ENCODE peak calls at places on chromosomes 13 and 19, in four cellular contexts. One of them, this sample, is unnamed.

GRCh38 chr13:22648325-22648758 is 532.4 kb upstream of the SGCG start:
- DNase-seq in mammary epithelial cell: no peak
- DNase-seq in PC-9: no peak
- DNase-seq in HCT116: no peak
- DNase-seq in this sample: no peak

GRCh38 chr13:44810067-44810840 is 179.0 kb downstream of the NUFIP1 start:
- DNase-seq in mammary epithelial cell: no peak
- DNase-seq in PC-9: no peak
- DNase-seq in HCT116: no peak
- DNase-seq in this sample: peak

GRCh38 chr19:2507109-2507508 is 31.2 kb downstream of the GADD45B start:
- DNase-seq in mammary epithelial cell: peak
- DNase-seq in PC-9: peak
- DNase-seq in HCT116: peak
- DNase-seq in this sample: peak

GRCh38 chr13:113932060-113932459 is 41.8 kb downstream of the C13orf46 start:
- DNase-seq in mammary epithelial cell: no peak
- DNase-seq in PC-9: no peak
- DNase-seq in HCT116: no peak
- DNase-seq in this sample: no peak

GRCh38 chr13:97367427-97367826 is 66.5 kb upstream of the RAP2A start:
- DNase-seq in mammary epithelial cell: no peak
- DNase-seq in PC-9: no peak
- DNase-seq in HCT116: no peak
- DNase-seq in this sample: peak

GRCh38 chr19:1117654-1118053 is 13.9 kb downstream of the GPX4 start:
- DNase-seq in mammary epithelial cell: no peak
- DNase-seq in PC-9: no peak
- DNase-seq in HCT116: no peak
- DNase-seq in this sample: no peak

GRCh38 chr19:36114763-36115452 is at the start of gene POLR2I:
- DNase-seq in mammary epithelial cell: peak
- DNase-seq in PC-9: peak
- DNase-seq in HCT116: peak
- DNase-seq in this sample: peak

GRCh38 chr13:86020350-86021002 is 221.3 kb upstream of the SLITRK6 start:
- DNase-seq in mammary epithelial cell: peak
- DNase-seq in PC-9: no peak
- DNase-seq in HCT116: no peak
- DNase-seq in this sample: peak

GRCh38 chr13:70249332-70250064 is 141.2 kb upstream of the KLHL1 start:
- DNase-seq in mammary epithelial cell: peak
- DNase-seq in PC-9: peak
- DNase-seq in HCT116: peak
- DNase-seq in this sample: peak

GRCh38 chr19:53696951-53697350 is 65.2 kb downstream of the DPRX start:
- DNase-seq in mammary epithelial cell: no peak
- DNase-seq in PC-9: no peak
- DNase-seq in HCT116: no peak
- DNase-seq in this sample: no peak

GRCh38 chr13:40383132-40383531 is 283.3 kb downstream of the FOXO1 start:
- DNase-seq in mammary epithelial cell: no peak
- DNase-seq in PC-9: no peak
- DNase-seq in HCT116: no peak
- DNase-seq in this sample: no peak

GRCh38 chr19:35351441-35352176 is 3.9 kb downstream of the FFAR1 start:
- DNase-seq in mammary epithelial cell: no peak
- DNase-seq in PC-9: no peak
- DNase-seq in HCT116: no peak
- DNase-seq in this sample: no peak

GRCh38 chr13:85798999-85799646 is at the start of gene SLITRK6:
- DNase-seq in mammary epithelial cell: peak
- DNase-seq in PC-9: peak
- DNase-seq in HCT116: peak
- DNase-seq in this sample: peak

GRCh38 chr19:34732548-34733255 is 1.3 kb upstream of the ZNF181 start:
- DNase-seq in mammary epithelial cell: no peak
- DNase-seq in PC-9: no peak
- DNase-seq in HCT116: no peak
- DNase-seq in this sample: no peak

GRCh38 chr19:17095141-17095919 is 19.8 kb downstream of the MYO9B start:
- DNase-seq in mammary epithelial cell: no peak
- DNase-seq in PC-9: peak
- DNase-seq in HCT116: no peak
- DNase-seq in this sample: peak

GRCh38 chr13:24274452-24274971 is 34.9 kb upstream of the C1QTNF9 start:
- DNase-seq in mammary epithelial cell: peak
- DNase-seq in PC-9: no peak
- DNase-seq in HCT116: no peak
- DNase-seq in this sample: no peak

GRCh38 chr19:15116856-15117255 is 9.7 kb downstream of the SYDE1 start:
- DNase-seq in mammary epithelial cell: no peak
- DNase-seq in PC-9: no peak
- DNase-seq in HCT116: no peak
- DNase-seq in this sample: no peak

GRCh38 chr13:44271031-44271433 is 102.6 kb upstream of the SERP2 start:
- DNase-seq in mammary epithelial cell: no peak
- DNase-seq in PC-9: peak
- DNase-seq in HCT116: no peak
- DNase-seq in this sample: peak

GRCh38 chr19:5075603-5076002 is 106.7 kb downstream of the KDM4B start:
- DNase-seq in mammary epithelial cell: no peak
- DNase-seq in PC-9: no peak
- DNase-seq in HCT116: no peak
- DNase-seq in this sample: no peak

GRCh38 chr13:71879129-71879535 is 12.1 kb upstream of the DACH1 start:
- DNase-seq in mammary epithelial cell: peak
- DNase-seq in PC-9: no peak
- DNase-seq in HCT116: peak
- DNase-seq in this sample: no peak

GRCh38 chr13:98454389-98454881 is 122.5 kb downstream of the STK24 start:
- DNase-seq in mammary epithelial cell: peak
- DNase-seq in PC-9: no peak
- DNase-seq in HCT116: no peak
- DNase-seq in this sample: peak

GRCh38 chr13:81874253-81874652 is 1533.3 kb upstream of the SPRY2 start:
- DNase-seq in mammary epithelial cell: no peak
- DNase-seq in PC-9: no peak
- DNase-seq in HCT116: no peak
- DNase-seq in this sample: no peak

GRCh38 chr19:38142176-38143035 is 81.6 kb downstream of the DPF1 start:
- DNase-seq in mammary epithelial cell: peak
- DNase-seq in PC-9: no peak
- DNase-seq in HCT116: no peak
- DNase-seq in this sample: peak

GRCh38 chr19:5719274-5719960 is 529 bp downstream of the LONP1 start:
- DNase-seq in mammary epithelial cell: peak
- DNase-seq in PC-9: no peak
- DNase-seq in HCT116: no peak
- DNase-seq in this sample: no peak

GRCh38 chr19:44820648-44821609 is 12.0 kb downstream of the BCAM start:
- DNase-seq in mammary epithelial cell: no peak
- DNase-seq in PC-9: no peak
- DNase-seq in HCT116: no peak
- DNase-seq in this sample: no peak

GRCh38 chr13:47298506-47298905 is 401.7 kb upstream of the HTR2A start:
- DNase-seq in mammary epithelial cell: peak
- DNase-seq in PC-9: no peak
- DNase-seq in HCT116: no peak
- DNase-seq in this sample: peak

GRCh38 chr19:14758816-14759215 is 19.5 kb downstream of the ADGRE2 start:
- DNase-seq in mammary epithelial cell: peak
- DNase-seq in PC-9: no peak
- DNase-seq in HCT116: no peak
- DNase-seq in this sample: no peak

GRCh38 chr13:98390086-98390697 is 186.7 kb downstream of the STK24 start:
- DNase-seq in mammary epithelial cell: no peak
- DNase-seq in PC-9: no peak
- DNase-seq in HCT116: no peak
- DNase-seq in this sample: peak

GRCh38 chr13:66915596-66916185 is 314.4 kb downstream of the PCDH9 start:
- DNase-seq in mammary epithelial cell: peak
- DNase-seq in PC-9: no peak
- DNase-seq in HCT116: no peak
- DNase-seq in this sample: peak

GRCh38 chr13:101399365-101399764 is 16.9 kb downstream of the NALCN start:
- DNase-seq in mammary epithelial cell: peak
- DNase-seq in PC-9: no peak
- DNase-seq in HCT116: no peak
- DNase-seq in this sample: peak

GRCh38 chr13:111120422-111120821 is 5.3 kb downstream of the ARHGEF7 start:
- DNase-seq in mammary epithelial cell: no peak
- DNase-seq in PC-9: no peak
- DNase-seq in HCT116: no peak
- DNase-seq in this sample: no peak

GRCh38 chr19:53772943-53773342 is 51.2 kb downstream of the NLRP12 start:
- DNase-seq in mammary epithelial cell: peak
- DNase-seq in PC-9: peak
- DNase-seq in HCT116: peak
- DNase-seq in this sample: peak

GRCh38 chr19:37931941-37932655 is 25.1 kb downstream of the SIPA1L3 start:
- DNase-seq in mammary epithelial cell: peak
- DNase-seq in PC-9: peak
- DNase-seq in HCT116: peak
- DNase-seq in this sample: peak

GRCh38 chr19:16385821-16386220 is 61.2 kb downstream of the KLF2 start:
- DNase-seq in mammary epithelial cell: no peak
- DNase-seq in PC-9: no peak
- DNase-seq in HCT116: no peak
- DNase-seq in this sample: no peak

GRCh38 chr13:59877933-59878332 is 285.8 kb downstream of the DIAPH3 start:
- DNase-seq in mammary epithelial cell: peak
- DNase-seq in PC-9: no peak
- DNase-seq in HCT116: no peak
- DNase-seq in this sample: peak

DNA sequence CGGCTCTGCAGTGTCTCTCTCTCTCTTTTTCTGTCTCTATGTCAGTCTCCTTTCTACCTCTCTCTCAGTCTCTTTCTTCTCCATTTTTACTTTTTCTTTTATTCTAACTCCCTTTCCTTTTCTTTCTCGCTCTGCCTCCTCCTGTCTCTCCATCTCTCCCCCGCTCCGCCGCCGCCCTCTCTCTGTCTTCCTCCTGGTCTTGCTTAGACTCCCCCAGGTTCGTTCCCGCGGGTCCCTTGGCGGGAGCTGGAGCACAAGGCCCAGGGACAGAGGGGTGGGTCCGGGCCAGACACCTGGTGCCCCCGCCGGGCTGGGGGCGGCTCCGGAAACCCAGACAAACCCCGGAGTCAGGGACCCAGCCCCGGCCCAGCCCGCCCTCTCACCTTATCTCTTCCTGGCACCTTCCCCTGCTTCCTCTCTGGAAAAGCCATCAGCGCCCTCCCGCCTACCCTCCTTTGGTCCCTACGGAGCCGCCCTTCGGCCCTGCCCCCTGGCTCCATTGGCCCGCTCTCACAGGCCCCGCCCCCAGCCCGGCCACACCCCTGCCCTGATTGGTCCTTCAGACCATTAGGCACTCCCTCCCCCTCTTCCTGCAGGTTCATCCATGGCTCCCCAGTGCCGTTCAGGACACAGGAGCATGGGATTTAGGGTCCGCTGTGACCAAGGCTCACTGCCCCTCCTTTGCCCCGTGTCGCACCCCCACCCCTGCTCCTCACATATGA is 15.4 kb upstream of the NOP53 start:
- DNase-seq in mammary epithelial cell: peak
- DNase-seq in PC-9: peak
- DNase-seq in HCT116: no peak
- DNase-seq in this sample: no peak
- H3K4me3 ChIP-seq in mammary epithelial cell: peak
- H3K4me3 ChIP-seq in PC-9: peak
- H3K4me3 ChIP-seq in HCT116: peak
- H3K4me3 ChIP-seq in this sample: peak

DNA sequence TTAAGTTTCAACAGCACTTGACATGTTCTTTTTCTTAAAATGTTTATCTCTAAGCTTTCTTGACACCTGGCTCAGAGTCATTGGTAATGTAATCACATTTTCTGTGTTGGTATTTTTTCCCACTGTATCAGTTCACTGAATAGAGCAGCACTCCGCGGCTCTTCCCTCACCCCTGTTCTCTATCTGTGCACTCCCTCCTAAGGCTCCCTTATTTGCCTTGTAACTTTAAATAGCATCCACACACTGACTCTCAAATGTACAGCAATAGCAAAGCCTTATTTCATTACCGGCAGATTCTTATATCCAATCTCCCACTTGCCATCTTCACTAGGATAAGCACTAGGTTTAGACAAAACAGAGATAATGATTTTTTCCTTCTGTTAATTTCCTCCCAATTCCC is 935.5 kb upstream of the SLC10A2 start:
- DNase-seq in mammary epithelial cell: no peak
- DNase-seq in PC-9: no peak
- DNase-seq in HCT116: no peak
- DNase-seq in this sample: no peak
- H2AFZ ChIP-seq in mammary epithelial cell: no peak
- H2AFZ ChIP-seq in PC-9: no peak
- H2AFZ ChIP-seq in HCT116: no peak
- H2AFZ ChIP-seq in this sample: no peak

GRCh38 chr19:40610396-40611064 is 9.4 kb downstream of the LTBP4 start:
- DNase-seq in mammary epithelial cell: peak
- DNase-seq in PC-9: no peak
- DNase-seq in HCT116: no peak
- DNase-seq in this sample: no peak
- H3K4me3 ChIP-seq in mammary epithelial cell: peak
- H3K4me3 ChIP-seq in PC-9: peak
- H3K4me3 ChIP-seq in HCT116: peak
- H3K4me3 ChIP-seq in this sample: peak

GRCh38 chr13:36887758-36888521 is 32.1 kb downstream of the SMAD9 start:
- DNase-seq in mammary epithelial cell: no peak
- DNase-seq in PC-9: no peak
- DNase-seq in HCT116: no peak
- DNase-seq in this sample: no peak
- H2AFZ ChIP-seq in mammary epithelial cell: no peak
- H2AFZ ChIP-seq in PC-9: no peak
- H2AFZ ChIP-seq in HCT116: no peak
- H2AFZ ChIP-seq in this sample: no peak